ENCODE peak calls at places on chromosomes 2 and 18, in seven cellular contexts. V is stomach, N is K562, F is transverse colon, G is SK-N-MC, P is GM12878, U is spleen. Y is an unnamed sample.

GRCh38 chr2:239020541-239021041 is 172.7 kb downstream of the TWIST2 start:
- DNase-seq in F (no peak), U (peak), G (no peak), P (no peak), N (no peak), V (no peak), Y (no peak)

GRCh38 chr2:120736202-120736954 is 710 bp downstream of the GLI2 start:
- DNase-seq in P (no peak), V (peak), U (peak), N (no peak), F (no peak), G (no peak), Y (peak)

GRCh38 chr2:156340377-156340776 is 7.9 kb upstream of the NR4A2 start:
- DNase-seq in F (no peak), N (no peak), V (no peak), U (no peak), G (no peak), P (no peak), Y (no peak)

GRCh38 chr2:206198677-206199076 is 39.0 kb downstream of the EEF1B2 start:
- DNase-seq in V (no peak), F (no peak), G (no peak), N (no peak), U (no peak), P (no peak), Y (no peak)

GRCh38 chr2:79977782-79978181 is 326.8 kb downstream of the LRRTM1 start:
- DNase-seq in V (no peak), P (no peak), U (no peak), F (no peak), N (no peak), G (no peak), Y (no peak)

GRCh38 chr2:236195726-236196125 is 27.5 kb upstream of the GBX2 start:
- DNase-seq in U (no peak), F (no peak), V (no peak), N (no peak), P (no peak), G (no peak), Y (peak)

GRCh38 chr18:29501952-29502351 is 1325.0 kb upstream of the CDH2 start:
- DNase-seq in F (no peak), U (no peak), N (no peak), P (no peak), G (no peak), V (no peak), Y (no peak)

GRCh38 chr2:229335877-229336346 is 64.8 kb upstream of the PID1 start:
- DNase-seq in F (no peak), P (no peak), G (no peak), U (no peak), V (no peak), N (no peak), Y (no peak)

GRCh38 chr2:2575870-2576386 is 244.9 kb upstream of the MYT1L start:
- DNase-seq in N (no peak), F (no peak), G (no peak), U (peak), V (no peak), P (no peak), Y (no peak)

GRCh38 chr18:79496237-79496977 is 100.7 kb downstream of the NFATC1 start:
- DNase-seq in N (no peak), P (no peak), U (peak), G (no peak), V (no peak), F (no peak), Y (peak)

GRCh38 chr18:28126768-28127167 is 50.2 kb downstream of the CDH2 start:
- DNase-seq in N (no peak), U (no peak), F (no peak), G (no peak), P (no peak), V (no peak), Y (no peak)

GRCh38 chr18:45753251-45753650 is 29.3 kb downstream of the SLC14A1 start:
- DNase-seq in U (no peak), P (no peak), N (no peak), G (no peak), F (no peak), V (no peak), Y (no peak)

GRCh38 chr18:46335551-46336059 is 231.4 kb downstream of the HAUS1 start:
- DNase-seq in N (no peak), F (no peak), G (no peak), U (peak), P (no peak), V (no peak), Y (peak)

GRCh38 chr2:66692521-66692920 is 257.6 kb downstream of the MEIS1 start:
- DNase-seq in G (no peak), V (no peak), U (no peak), F (no peak), N (no peak), P (no peak), Y (no peak)

GRCh38 chr2:85662899-85663683 is 4.9 kb downstream of the SFTPB start:
- DNase-seq in V (no peak), P (no peak), G (no peak), U (no peak), F (no peak), N (peak), Y (no peak)

GRCh38 chr2:177658309-177658708 is 265.7 kb downstream of the AGPS start:
- DNase-seq in N (no peak), G (no peak), U (no peak), V (no peak), P (no peak), F (no peak), Y (no peak)

GRCh38 chr18:69759046-69759445 is 188.6 kb downstream of the CD226 start:
- DNase-seq in F (no peak), N (no peak), P (no peak), G (no peak), U (no peak), V (no peak), Y (no peak)

GRCh38 chr18:24027156-24027555 is 12.6 kb downstream of the TTC39C start:
- DNase-seq in U (no peak), V (no peak), G (no peak), N (no peak), F (peak), P (no peak), Y (peak)

GRCh38 chr18:43692291-43692690 is 415.0 kb upstream of the SYT4 start:
- DNase-seq in N (no peak), G (no peak), F (no peak), V (no peak), U (no peak), P (no peak), Y (no peak)

GRCh38 chr2:73218298-73218697 is 4.3 kb downstream of the SMYD5 start:
- DNase-seq in P (no peak), F (no peak), N (no peak), V (no peak), U (no peak), G (no peak), Y (no peak)

GRCh38 chr2:1233280-1233679 is 180.0 kb upstream of the TPO start:
- DNase-seq in F (no peak), N (no peak), G (no peak), P (no peak), U (no peak), V (no peak), Y (no peak)

GRCh38 chr18:70384181-70384790 is 95.4 kb downstream of the SOCS6 start:
- DNase-seq in F (no peak), U (no peak), G (no peak), P (no peak), N (no peak), V (no peak), Y (no peak)

GRCh38 chr2:30666307-30666874 is 140.9 kb downstream of the CAPN13 start:
- DNase-seq in N (no peak), G (peak), U (no peak), V (no peak), P (peak), F (no peak), Y (no peak)

GRCh38 chr2:144780983-144781382 is 261.1 kb upstream of the ZEB2 start:
- DNase-seq in G (no peak), U (no peak), V (no peak), N (no peak), F (no peak), P (no peak), Y (no peak)

GRCh38 chr2:23207871-23208270 is 177.1 kb upstream of the KLHL29 start:
- DNase-seq in P (no peak), G (no peak), N (no peak), U (no peak), F (peak), V (no peak), Y (no peak)

GRCh38 chr2:88542668-88543067 is 84.6 kb downstream of the EIF2AK3 start:
- DNase-seq in G (no peak), N (no peak), P (no peak), V (no peak), F (no peak), U (no peak), Y (no peak)

GRCh38 chr2:109612991-109613921 is 510 bp downstream of the SEPTIN10 start:
- DNase-seq in V (peak), U (no peak), F (peak), G (no peak), P (no peak), N (no peak), Y (peak)

GRCh38 chr2:12702661-12703121 is 14.0 kb upstream of the TRIB2 start:
- DNase-seq in P (no peak), U (no peak), G (peak), V (no peak), F (no peak), N (no peak), Y (no peak)

GRCh38 chr2:197442865-197443264 is 8.0 kb upstream of the SF3B1 start:
- DNase-seq in U (no peak), N (no peak), P (no peak), V (no peak), F (no peak), G (no peak), Y (no peak)

GRCh38 chr2:237873382-237873781 is 14.0 kb downstream of the RAMP1 start:
- DNase-seq in V (no peak), F (no peak), N (no peak), U (peak), P (no peak), G (no peak), Y (no peak)

GRCh38 chr2:139059617-139060016 is 279.4 kb upstream of the NXPH2 start:
- DNase-seq in N (no peak), V (no peak), U (no peak), P (no peak), F (no peak), G (no peak), Y (no peak)

GRCh38 chr2:10222-10875 is 36.0 kb downstream of the FAM110C start:
- DNase-seq in P (no peak), U (peak), V (no peak), G (no peak), N (no peak), F (no peak), Y (no peak)

GRCh38 chr2:211103989-211104388 is 547.6 kb downstream of the CPS1 start:
- DNase-seq in P (no peak), U (no peak), V (peak), N (no peak), G (peak), F (peak), Y (no peak)

GRCh38 chr2:215236131-215236530 is 75.7 kb upstream of the ATIC start:
- DNase-seq in P (no peak), V (no peak), U (no peak), G (no peak), F (no peak), N (no peak), Y (no peak)

GRCh38 chr18:54880706-54881105 is 52.4 kb downstream of the RAB27B start:
- DNase-seq in U (no peak), P (no peak), F (no peak), G (no peak), N (no peak), V (no peak), Y (no peak)

GRCh38 chr2:219406861-219407230 is 11.3 kb upstream of the DES start:
- DNase-seq in N (no peak), G (no peak), U (no peak), F (peak), P (no peak), V (no peak), Y (no peak)

GRCh38 chr2:199771948-199772692 is 78.9 kb downstream of the FTCDNL1 start:
- DNase-seq in F (no peak), G (no peak), P (no peak), N (no peak), V (no peak), U (no peak), Y (no peak)

GRCh38 chr2:215904101-215904500 is 109.2 kb downstream of the MREG start:
- DNase-seq in G (no peak), N (no peak), P (no peak), V (no peak), F (no peak), U (no peak), Y (no peak)

GRCh38 chr2:40225670-40226069 is 226.2 kb downstream of the SLC8A1 start:
- DNase-seq in F (no peak), G (no peak), V (no peak), N (no peak), U (no peak), P (no peak), Y (no peak)

GRCh38 chr2:40218679-40219078 is 233.2 kb downstream of the SLC8A1 start:
- DNase-seq in P (no peak), G (peak), N (no peak), F (peak), U (no peak), V (peak), Y (no peak)

GRCh38 chr2:40219141-40219540 is 232.7 kb downstream of the SLC8A1 start:
- DNase-seq in P (no peak), F (no peak), V (no peak), N (no peak), U (no peak), G (no peak), Y (no peak)

GRCh38 chr2:40224321-40224720 is 227.6 kb downstream of the SLC8A1 start:
- DNase-seq in U (no peak), V (no peak), F (no peak), N (no peak), G (no peak), P (no peak), Y (no peak)

DNA sequence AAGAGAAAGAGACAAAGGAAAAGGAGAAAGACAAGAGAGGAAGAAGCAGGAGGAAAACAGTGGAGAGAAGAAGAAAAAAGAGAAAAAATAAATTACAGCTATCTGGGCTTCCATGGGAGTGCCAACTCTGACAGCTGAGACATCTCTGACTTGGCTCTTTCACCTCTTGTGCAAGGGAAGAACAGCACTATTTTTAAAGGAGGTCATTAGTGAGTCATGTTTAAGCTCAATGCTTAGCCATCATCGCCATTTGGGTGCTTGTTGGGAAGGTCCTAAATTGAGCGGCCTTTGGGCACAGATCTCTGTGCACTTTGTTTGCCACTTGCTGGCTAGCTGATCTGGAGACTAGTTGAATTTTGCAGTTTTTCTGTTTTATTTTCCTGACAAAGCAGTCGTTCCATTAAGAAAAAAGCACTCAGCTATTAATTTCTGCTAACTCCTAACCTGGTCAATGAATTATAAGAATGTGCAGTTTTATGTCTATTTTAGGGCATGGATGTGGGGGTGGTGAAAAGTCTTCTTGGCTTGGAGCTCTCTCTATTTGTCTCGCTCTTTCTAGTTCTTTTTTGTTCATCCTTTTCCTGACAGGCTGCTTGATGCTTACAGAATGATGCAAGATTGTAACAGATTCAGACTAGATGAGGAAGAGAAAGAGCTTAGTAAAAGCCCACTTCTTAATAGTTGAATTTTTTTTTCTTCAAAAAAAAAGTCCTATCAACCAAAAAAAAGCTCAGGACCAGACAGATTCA is 231.5 kb downstream of the SLC8A1 start:
- DNase-seq in N (no peak), G (no peak), U (no peak), P (no peak), F (peak), V (no peak), Y (no peak)
- H3K27ac ChIP-seq in N (no peak), G (peak), U (peak), P (no peak), F (peak), V (peak), Y (no peak)

DNA sequence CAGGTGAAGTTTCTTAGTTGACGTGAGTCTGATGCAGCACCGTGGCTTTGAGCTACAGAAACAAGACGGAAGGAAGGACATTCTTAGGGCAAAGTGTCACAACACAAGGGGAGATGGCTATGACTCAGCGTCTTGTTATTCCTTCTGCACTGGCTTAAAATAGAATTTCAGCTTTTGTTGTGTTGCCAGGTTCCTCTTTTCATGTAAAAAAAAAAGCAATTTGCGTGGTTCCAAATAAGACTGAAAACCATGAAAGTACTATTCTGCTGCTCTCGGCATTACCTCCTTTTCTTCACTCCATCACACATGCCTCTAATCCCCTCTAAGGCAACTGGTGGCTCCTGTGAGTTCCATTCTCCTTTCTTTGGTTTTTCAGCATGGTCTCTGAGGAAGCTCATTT is 150.1 kb downstream of the ANTXR1 start:
- DNase-seq in G (no peak), V (no peak), F (no peak), P (peak), N (no peak), U (no peak), Y (no peak)
- TF ChIP-seq POLR2AphosphoS5 in G (no peak), V (no peak), F (peak), P (no peak), N (no peak), U (no peak), Y (no peak)

DNA sequence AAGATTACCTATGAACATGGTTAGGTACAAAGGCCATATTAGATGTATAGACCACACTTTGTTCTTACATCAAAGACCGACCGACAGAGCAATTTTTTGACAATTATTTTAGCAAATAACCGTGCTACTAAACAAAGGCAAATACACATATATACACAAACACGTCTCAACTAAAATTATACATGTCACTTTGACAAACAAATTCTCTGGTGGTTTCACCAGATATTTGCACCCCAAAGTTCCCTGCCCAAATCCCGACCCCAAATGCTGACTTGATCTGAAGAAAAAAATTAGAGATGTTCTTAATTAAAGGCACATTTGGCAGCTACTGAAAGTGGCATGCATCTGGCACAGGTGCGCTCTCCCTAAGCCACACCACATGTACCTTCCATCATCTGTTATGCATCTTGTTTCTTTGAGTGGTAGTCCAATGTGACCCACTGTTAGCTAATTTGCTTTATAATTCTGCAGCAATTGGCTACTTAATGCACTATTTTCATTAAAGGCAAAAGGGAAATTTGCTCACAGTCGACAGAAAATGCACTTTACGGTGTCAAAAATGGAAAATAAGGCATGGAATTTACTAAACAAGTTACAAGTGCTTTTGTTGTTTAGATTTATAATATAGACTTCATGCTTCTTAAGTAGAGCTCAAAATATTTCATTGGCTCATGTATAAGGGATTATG is 92.1 kb downstream of the ARHGEF33 start:
- DNase-seq in U (no peak), F (no peak), N (no peak), G (no peak), P (no peak), V (no peak), Y (no peak)
- H3K27ac ChIP-seq in U (no peak), F (no peak), N (no peak), G (no peak), P (no peak), V (no peak), Y (no peak)

DNA sequence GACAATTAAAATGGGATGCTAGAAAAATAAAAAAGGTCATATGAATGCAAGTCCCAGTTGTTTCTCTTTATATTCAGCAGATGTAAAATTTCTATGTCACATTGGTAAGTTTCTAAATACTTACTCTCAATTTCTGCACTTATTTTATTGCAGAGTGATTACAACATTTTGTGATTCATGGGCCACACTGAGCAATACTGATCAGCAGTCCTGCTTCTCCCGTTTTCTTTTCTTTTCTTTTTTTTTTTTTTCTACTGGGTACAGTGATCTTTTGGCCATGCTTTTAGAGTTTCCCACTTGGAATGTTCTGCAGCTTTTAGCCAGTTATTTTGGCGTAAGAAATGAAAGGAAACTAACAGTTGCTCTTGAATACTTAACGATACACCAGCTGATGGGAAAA is 38.8 kb downstream of the LIMS1 start:
- DNase-seq in P (no peak), N (no peak), U (no peak), V (no peak), G (no peak), F (no peak), Y (no peak)
- TF ChIP-seq POLR2AphosphoS5 in P (no peak), N (no peak), U (no peak), V (no peak), G (no peak), F (no peak), Y (no peak)